ENCODE peak calls at places on chromosomes 4 and X, in five cellular contexts. G is HT-29, V is neural crest cell, A is DND-41, P is H54. H is an unnamed sample.

GRCh38 chrX:39883664-39884063 is 214.1 kb downstream of the BCOR start:
- DNase-seq in G (no peak), V (no peak), A (no peak), P (no peak), H (no peak)

GRCh38 chrX:134753185-134754008 is 95.1 kb upstream of the PLAC1 start:
- DNase-seq in G (no peak), V (no peak), A (no peak), P (peak; percentile 13), H (no peak)

GRCh38 chrX:54043696-54044125 is 562 bp downstream of the PHF8 start:
- DNase-seq in G (no peak), V (no peak), A (peak; percentile 40), P (no peak), H (peak; percentile 12)

GRCh38 chrX:154368630-154369452 is 5.6 kb downstream of the FLNA start:
- DNase-seq in G (peak; percentile 84), V (no peak), A (peak; percentile 76), P (peak; percentile 78), H (peak; percentile 90)

GRCh38 chr4:15568814-15569213 is 86.3 kb downstream of the FBXL5 start:
- DNase-seq in G (no peak), V (no peak), A (no peak), P (no peak), H (no peak)

GRCh38 chr4:89434364-89434988 is 126.9 kb upstream of the GPRIN3 start:
- DNase-seq in G (peak; percentile 54), V (no peak), A (peak; percentile 6), P (no peak), H (no peak)

GRCh38 chr4:5789141-5789540 is 78.1 kb downstream of the EVC start:
- DNase-seq in G (no peak), V (no peak), A (no peak), P (no peak), H (no peak)

GRCh38 chr4:163548481-163549243 is 54.2 kb downstream of the TMA16 start:
- DNase-seq in G (peak; percentile 52), V (no peak), A (peak; percentile 18), P (no peak), H (no peak)

GRCh38 chr4:8412288-8412687 is 28.2 kb downstream of the ACOX3 start:
- DNase-seq in G (no peak), V (no peak), A (no peak), P (no peak), H (no peak)

GRCh38 chr4:178712486-178712885 is 1270.2 kb upstream of the AGA start:
- DNase-seq in G (no peak), V (no peak), A (no peak), P (no peak), H (no peak)

GRCh38 chr4:38728651-38729141 is 54.1 kb downstream of the TLR10 start:
- DNase-seq in G (peak; percentile 86), V (no peak), A (no peak), P (no peak), H (no peak)

GRCh38 chrX:96182366-96182765 is 502.3 kb upstream of the DIAPH2 start:
- DNase-seq in G (peak; percentile 70), V (peak; percentile 9), A (no peak), P (no peak), H (no peak)

GRCh38 chr4:2186133-2186864 is 55.6 kb downstream of the HAUS3 start:
- DNase-seq in G (peak; percentile 64), V (no peak), A (no peak), P (no peak), H (no peak)

GRCh38 chr4:125590158-125590557 is 275.4 kb downstream of the FAT4 start:
- DNase-seq in G (no peak), V (no peak), A (no peak), P (no peak), H (no peak)

GRCh38 chrX:150806827-150807226 is 91.6 kb downstream of the CD99L2 start:
- DNase-seq in G (no peak), V (no peak), A (no peak), P (no peak), H (no peak)

GRCh38 chr4:10082459-10083272 is 33.9 kb downstream of the WDR1 start:
- DNase-seq in G (no peak), V (no peak), A (no peak), P (no peak), H (no peak)

GRCh38 chr4:4836044-4836443 is 23.4 kb upstream of the MSX1 start:
- DNase-seq in G (no peak), V (no peak), A (no peak), P (no peak), H (no peak)

GRCh38 chrX:133989993-133990392 is 4.6 kb upstream of the GPC3 start:
- DNase-seq in G (no peak), V (no peak), A (no peak), P (no peak), H (no peak)

GRCh38 chr4:80182237-80182866 is 15.0 kb upstream of the PRDM8 start:
- DNase-seq in G (no peak), V (no peak), A (no peak), P (no peak), H (no peak)